ENCODE peak calls at places on chromosomes 11 and 22, in ten cellular contexts. E is esophagus squamous epithelium, R is heart left ventricle, H is Peyer's patch, D is stomach, Y is lower leg skin, A is testis, P is erythroblast, Q is prostate gland, N is sigmoid colon. J is an unnamed sample.

GRCh38 chr11:14144905-14145304 is 182.4 kb downstream of the SPON1 start:
- DNase-seq in Y (no peak), A (no peak), Q (no peak), N (no peak), P (no peak), R (no peak), E (no peak), D (no peak), H (no peak), J (no peak)

GRCh38 chr22:30234786-30235470 is 11.6 kb downstream of the LIF start:
- DNase-seq in H (no peak), P (no peak), Q (no peak), R (no peak), N (no peak), Y (no peak), A (peak; percentile 72), D (no peak), E (no peak), J (no peak)

GRCh38 chr11:78841451-78842060 is 266.9 kb upstream of the NARS2 start:
- DNase-seq in A (no peak), N (no peak), Y (no peak), H (no peak), D (no peak), Q (no peak), P (no peak), E (no peak), R (no peak), J (no peak)

GRCh38 chr11:44811841-44812448 is 85.2 kb downstream of the TSPAN18 start:
- DNase-seq in D (no peak), E (no peak), H (no peak), R (no peak), N (no peak), A (no peak), P (no peak), Q (no peak), Y (no peak), J (no peak)

GRCh38 chr22:26615149-26615548 is 2.7 kb downstream of the CRYBB1 start:
- DNase-seq in E (no peak), R (no peak), H (peak; percentile 59), N (no peak), Q (no peak), P (no peak), Y (no peak), A (no peak), D (no peak), J (no peak)

GRCh38 chr22:37752189-37753061 is 55.3 kb upstream of the GCAT start:
- DNase-seq in E (peak; percentile 58), P (no peak), Q (peak; percentile 88), D (peak; percentile 93), A (peak; percentile 87), R (peak; percentile 96), N (peak; percentile 97), Y (peak; percentile 81), H (peak; percentile 35), J (peak; percentile 82)

GRCh38 chr11:121520243-121521144 is 67.7 kb upstream of the SORL1-AS1 start:
- DNase-seq in P (no peak), E (no peak), R (no peak), N (no peak), H (no peak), A (no peak), Y (no peak), Q (no peak), D (no peak), J (no peak)

GRCh38 chr11:2928605-2929510 is at the start of gene PHLDA2:
- DNase-seq in Y (no peak), H (peak; percentile 52), D (peak; percentile 71), Q (no peak), N (peak; percentile 71), P (peak; percentile 53), E (no peak), R (peak; percentile 54), A (peak; percentile 42), J (peak; percentile 83)

GRCh38 chr22:45323695-45324094 is 14.0 kb downstream of the FAM118A start:
- DNase-seq in E (no peak), D (no peak), Q (no peak), R (no peak), P (no peak), A (no peak), H (no peak), N (no peak), Y (no peak), J (no peak)

GRCh38 chr22:45324186-45324775 is 14.5 kb downstream of the FAM118A start:
- DNase-seq in P (no peak), R (no peak), E (no peak), A (no peak), D (no peak), H (no peak), Y (peak; percentile 61), N (no peak), Q (no peak), J (no peak)

GRCh38 chr22:45320326-45320976 is 10.7 kb downstream of the FAM118A start:
- DNase-seq in R (no peak), D (no peak), A (no peak), N (no peak), Q (no peak), P (no peak), E (no peak), Y (no peak), H (no peak), J (no peak)

GRCh38 chr22:45321827-45322226 is 12.1 kb downstream of the FAM118A start:
- DNase-seq in A (no peak), P (no peak), D (no peak), Q (no peak), E (no peak), H (no peak), N (no peak), Y (no peak), R (no peak), J (no peak)

GRCh38 chr22:45322873-45323525 is 13.3 kb downstream of the FAM118A start:
- DNase-seq in N (no peak), Y (no peak), H (no peak), P (no peak), A (no peak), R (no peak), Q (peak; percentile 49), D (no peak), E (no peak), J (no peak)
- TF ChIP-seq POLR2A in N (no peak), Y (no peak), H (no peak), P (no peak), A (no peak), R (no peak), Q (no peak), D (no peak), E (no peak), J (no peak)

DNA sequence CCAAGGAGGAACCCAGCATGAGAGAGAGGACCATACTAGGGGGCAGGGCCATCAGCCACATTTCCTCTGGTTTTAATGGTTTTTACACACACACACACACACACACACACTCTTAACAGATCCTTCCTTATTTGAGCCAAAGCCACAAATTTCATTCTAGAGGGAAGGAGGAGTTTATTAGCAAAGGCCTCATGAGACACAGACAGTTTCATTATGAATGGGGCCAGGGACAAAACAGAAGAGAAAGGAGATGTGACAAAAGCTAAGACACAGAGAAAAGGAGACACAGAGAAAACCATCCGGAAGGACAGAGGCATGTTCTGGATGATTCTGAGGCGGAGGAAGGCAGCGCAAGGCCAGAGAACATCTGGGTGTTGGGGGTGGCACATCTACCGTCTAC is 32.2 kb upstream of the ARFGAP3 start:
- DNase-seq in D (no peak), Q (no peak), N (no peak), H (peak; percentile 31), R (no peak), A (no peak), Y (no peak), E (no peak), P (no peak), J (no peak)
- TF ChIP-seq POLR2A in D (no peak), Q (no peak), N (no peak), H (no peak), R (no peak), A (no peak), Y (no peak), E (no peak), P (no peak), J (no peak)

DNA sequence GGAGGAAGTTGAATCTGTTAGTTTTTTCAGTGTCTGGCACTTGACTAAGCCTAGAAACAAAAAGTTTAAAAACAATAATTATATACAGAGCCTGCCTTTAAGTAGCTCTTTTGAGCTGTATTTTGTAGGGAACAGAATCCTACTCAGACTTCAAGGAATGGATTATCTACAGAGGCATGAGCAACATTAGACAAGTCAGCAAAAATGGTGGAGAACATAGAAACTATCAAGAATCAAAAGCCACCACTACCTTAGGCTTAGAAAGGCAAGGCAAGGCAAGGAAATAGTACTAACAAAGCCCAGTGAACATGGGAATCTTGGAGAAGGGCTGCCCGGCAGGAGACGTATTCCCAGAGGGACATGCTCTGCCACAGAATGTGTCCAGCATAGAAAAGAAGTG is 353.6 kb upstream of the FAT3 start:
- DNase-seq in A (no peak), E (no peak), Y (no peak), P (no peak), N (no peak), H (no peak), D (no peak), R (no peak), Q (no peak), J (no peak)
- TF ChIP-seq POLR2A in A (no peak), E (no peak), Y (no peak), P (no peak), N (no peak), H (no peak), D (no peak), R (no peak), Q (no peak), J (no peak)

GRCh38 chr11:110355011-110355744 is 58.8 kb upstream of the RDX start:
- DNase-seq in R (no peak), E (no peak), Y (no peak), A (peak; percentile 69), H (no peak), P (no peak), D (no peak), N (no peak), Q (no peak), J (no peak)

GRCh38 chr11:110347660-110348059 is 51.2 kb upstream of the RDX start:
- DNase-seq in Y (no peak), N (no peak), R (no peak), D (no peak), P (no peak), A (no peak), Q (no peak), H (no peak), E (no peak), J (no peak)

GRCh38 chr11:110345756-110346155 is 49.3 kb upstream of the RDX start:
- DNase-seq in Y (no peak), Q (no peak), P (no peak), D (no peak), R (no peak), N (no peak), E (no peak), H (no peak), A (no peak), J (no peak)

DNA sequence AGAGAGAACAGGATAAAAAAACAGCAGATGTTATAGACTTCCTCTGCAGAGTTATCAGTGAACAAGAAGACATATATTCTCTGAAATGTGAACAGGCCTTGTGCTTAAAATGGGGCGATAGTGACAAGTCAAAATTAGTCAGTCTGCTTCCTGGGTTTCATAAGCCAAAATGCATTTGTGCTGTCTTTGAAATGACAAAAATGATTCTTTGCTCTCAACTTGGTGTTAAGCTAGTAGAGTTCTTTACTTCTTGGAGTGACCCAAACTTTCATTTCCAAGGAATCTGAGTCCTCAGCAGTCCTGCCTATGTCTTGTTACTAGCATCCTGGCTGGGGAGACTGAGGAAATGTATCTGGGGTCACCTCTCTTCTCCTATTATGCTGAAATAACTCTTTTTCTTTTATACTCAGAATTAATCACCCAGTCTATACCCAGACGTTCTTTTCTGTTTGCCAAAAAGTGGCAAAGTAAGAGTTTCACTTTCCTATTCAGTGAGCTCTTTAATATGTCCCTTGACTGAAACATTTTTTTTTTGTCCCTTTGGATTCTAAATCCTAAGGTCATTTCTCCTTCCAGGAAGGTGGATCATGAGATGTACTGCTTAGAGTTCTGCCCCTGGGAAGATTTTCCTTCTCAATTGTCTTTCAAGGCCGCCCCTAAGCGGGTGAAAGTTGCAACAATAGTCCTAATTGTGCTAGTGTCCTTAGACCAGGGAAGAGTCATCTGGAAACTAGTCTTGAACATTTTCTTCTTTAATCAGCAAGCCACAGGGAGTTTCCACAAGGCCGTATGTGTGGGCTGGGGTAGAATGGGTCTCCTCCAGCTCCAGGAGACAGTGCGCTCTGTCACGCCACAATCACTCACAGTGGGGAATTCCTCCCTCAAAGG is 52.9 kb upstream of the RDX start:
- DNase-seq in E (no peak), H (no peak), P (no peak), A (peak; percentile 81), Q (no peak), N (no peak), D (no peak), R (no peak), Y (no peak), J (no peak)
- TF ChIP-seq POLR2A in E (no peak), H (no peak), P (no peak), A (no peak), Q (no peak), N (no peak), D (no peak), R (no peak), Y (no peak), J (no peak)